ENCODE peak calls at places on chromosomes 6 and 20, in six cellular contexts. J, M, P, K, C and A are unnamed samples.
A peak's percentile ranks its signal among the peaks of the same experiment; 100 is the strongest.

GRCh38 chr20:23995905-23996666 is 7.5 kb upstream of the GGTLC1 start:
- DNase-seq in K (peak; percentile 37), M (peak; percentile 50), P (peak; percentile 42), C (peak; percentile 50), J (no peak), A (no peak)

GRCh38 chr20:18545566-18545965 is 21.7 kb upstream of the SMIM26 start:
- DNase-seq in C (no peak), P (no peak), K (no peak), J (no peak), M (no peak), A (no peak)

GRCh38 chr20:47102629-47103028 is 208.0 kb downstream of the EYA2 start:
- DNase-seq in K (no peak), J (no peak), M (no peak), P (no peak), C (no peak), A (peak; percentile 64)

GRCh38 chr20:17365831-17366230 is 139.0 kb downstream of the PCSK2 start:
- DNase-seq in P (no peak), M (no peak), C (no peak), J (no peak), K (no peak), A (no peak)

GRCh38 chr6:151349651-151350270 is 41.6 kb downstream of the ZBTB2 start:
- DNase-seq in K (no peak), P (no peak), C (no peak), J (no peak), M (no peak), A (no peak)

GRCh38 chr20:47327711-47328110 is 28.8 kb downstream of the ZMYND8 start:
- DNase-seq in J (no peak), P (no peak), M (no peak), C (no peak), K (no peak), A (no peak)

GRCh38 chr6:156949376-156949775 is 172.2 kb downstream of the ARID1B start:
- DNase-seq in P (no peak), M (no peak), K (no peak), J (peak; percentile 22), C (no peak), A (no peak)

GRCh38 chr6:131840936-131841583 is 33.2 kb downstream of the ENPP1 start:
- DNase-seq in C (peak; percentile 27), J (no peak), K (no peak), P (no peak), M (no peak), A (no peak)

GRCh38 chr6:134835998-134836397 is 113.9 kb downstream of the ALDH8A1 start:
- DNase-seq in C (no peak), M (no peak), P (no peak), K (no peak), J (no peak), A (no peak)

GRCh38 chr6:96015791-96016776 is at the start of gene FUT9:
- DNase-seq in K (no peak), J (no peak), M (peak; percentile 85), C (no peak), P (no peak), A (peak; percentile 73)

GRCh38 chr6:100426689-100427338 is 37.9 kb downstream of the SIM1 start:
- DNase-seq in J (no peak), M (no peak), K (no peak), C (no peak), P (no peak), A (no peak)

GRCh38 chr20:61631770-61632169 is 379.7 kb downstream of the CDH4 start:
- DNase-seq in J (no peak), K (no peak), M (no peak), P (no peak), C (no peak), A (no peak)

GRCh38 chr20:64236137-64237088 is 19.1 kb upstream of the PCMTD2 start:
- DNase-seq in J (no peak), C (peak; percentile 87), K (no peak), P (no peak), M (no peak), A (peak; percentile 35)

GRCh38 chr6:165661416-165662001 is 1.5 kb downstream of the PDE10A start:
- DNase-seq in K (no peak), C (no peak), P (no peak), M (peak; percentile 51), J (no peak), A (no peak)

GRCh38 chr20:55053389-55053788 is 578.0 kb downstream of the DOK5 start:
- DNase-seq in C (no peak), J (no peak), P (no peak), M (no peak), K (no peak), A (no peak)

GRCh38 chr6:23181301-23182110 is 612.1 kb downstream of the HDGFL1 start:
- DNase-seq in K (no peak), C (no peak), P (no peak), J (no peak), M (no peak), A (no peak)

GRCh38 chr6:4817551-4817950 is 41.3 kb downstream of the CDYL start:
- DNase-seq in J (no peak), P (no peak), K (no peak), C (no peak), M (no peak), A (no peak)

GRCh38 chr6:105790635-105791034 is 295.5 kb upstream of the PRDM1 start:
- DNase-seq in P (no peak), C (no peak), M (no peak), K (no peak), J (no peak), A (no peak)

GRCh38 chr6:170020041-170020583 is 268.7 kb downstream of the ERMARD start:
- DNase-seq in M (no peak), C (no peak), J (no peak), K (no peak), P (no peak), A (peak; percentile 65)

GRCh38 chr6:145214570-145214969 is 520.8 kb downstream of the EPM2A start:
- DNase-seq in K (no peak), J (no peak), C (peak; percentile 47), P (no peak), M (peak; percentile 4), A (no peak)

GRCh38 chr6:71126506-71126905 is 162.1 kb upstream of the OGFRL1 start:
- DNase-seq in P (no peak), M (no peak), J (no peak), C (no peak), K (no peak), A (no peak)

GRCh38 chr6:14517536-14518105 is 400.0 kb downstream of the CD83 start:
- DNase-seq in J (no peak), M (peak; percentile 30), P (no peak), C (no peak), K (no peak), A (no peak)

GRCh38 chr6:166463363-166464067 is 80.8 kb upstream of the MPC1 start:
- DNase-seq in C (no peak), M (no peak), J (no peak), P (no peak), K (no peak), A (no peak)

GRCh38 chr6:33630014-33630413 is 8.9 kb downstream of the ITPR3 start:
- DNase-seq in K (no peak), M (no peak), C (no peak), J (no peak), P (peak; percentile 42), A (no peak)

GRCh38 chr20:64226686-64227576 is 28.6 kb upstream of the PCMTD2 start:
- DNase-seq in K (no peak), M (no peak), C (no peak), P (no peak), J (no peak), A (no peak)

GRCh38 chr6:163417595-163417994 is 3.1 kb downstream of the QKI start:
- DNase-seq in J (no peak), M (no peak), C (no peak), P (no peak), K (no peak), A (no peak)

GRCh38 chr6:34587851-34588250 is 31.7 kb upstream of the SPDEF start:
- DNase-seq in K (no peak), P (no peak), C (no peak), M (no peak), J (no peak), A (peak; percentile 20)

GRCh38 chr6:116175344-116175743 is 49.4 kb upstream of the COL10A1 start:
- DNase-seq in K (no peak), M (no peak), P (no peak), J (no peak), C (no peak), A (no peak)
- H3K4me3 ChIP-seq in K (no peak overlapping the region), M (no peak overlapping the region), P (no peak overlapping the region), J (no peak overlapping the region), C (no peak overlapping the region), A (no peak overlapping the region)

GRCh38 chr20:49284818-49285217 is 7.0 kb upstream of the ZNFX1 start:
- DNase-seq in C (no peak), K (no peak), P (no peak), J (no peak), M (no peak), A (no peak)
- H3K9me3 ChIP-seq in C (no peaks in the 10 kb centered on the region), K (no peaks in the 10 kb centered on the region), P (peaks cover 44% of the 10 kb centered on the region), J (peaks cover 9% of the 10 kb centered on the region), M (peaks cover 10% of the 10 kb centered on the region), A (peaks cover 21% of the 10 kb centered on the region)

GRCh38 chr6:21107796-21108195 is 485.8 kb upstream of the SOX4 start:
- DNase-seq in P (no peak), M (no peak), C (no peak), K (no peak), J (no peak), A (no peak)

GRCh38 chr6:21110684-21111398 is 482.7 kb upstream of the SOX4 start:
- DNase-seq in M (no peak), C (no peak), P (no peak), J (no peak), K (no peak), A (no peak)

GRCh38 chr6:21115111-21115510 is 478.4 kb upstream of the SOX4 start:
- DNase-seq in J (no peak), C (peak; percentile 18), K (no peak), M (peak; percentile 57), P (no peak), A (no peak)

GRCh38 chr6:21109421-21110178 is 484.0 kb upstream of the SOX4 start:
- DNase-seq in C (peak; percentile 33), J (peak; percentile 5), K (no peak), P (no peak), M (no peak), A (no peak)

GRCh38 chr6:21111399-21111725 is 482.2 kb upstream of the SOX4 start:
- DNase-seq in K (no peak), C (peak; percentile 92), M (no peak), P (no peak), J (no peak), A (no peak)
- TF ChIP-seq EP300 in K (no peak), C (peak; percentile 96), M (no peak), P (no peak), J (peak; percentile 25), A (no peak)

GRCh38 chr6:97658090-97658489 is 375.1 kb upstream of the MMS22L start:
- DNase-seq in M (no peak), P (no peak), K (no peak), J (no peak), C (no peak), A (no peak)
- H3K4me3 ChIP-seq in M (no peak overlapping the region), P (no peak overlapping the region), K (no peak overlapping the region), J (no peak overlapping the region), C (no peak overlapping the region), A (no peak overlapping the region)